ENCODE peak calls at places on chromosomes 6 and 20, in five cellular contexts. Z is esophagus squamous epithelium, A is cardiac muscle cell, F is upper lobe of right lung, J is OCI-LY7. E is an unnamed sample.

GRCh38 chr6:165889636-165890403 is 226.8 kb upstream of the PDE10A start:
- DNase-seq in F (no peak), Z (no peak), J (peak; percentile 25), A (peak; percentile 63), E (no peak)

GRCh38 chr6:30154709-30155521 is 6.1 kb downstream of the TRIM10 start:
- DNase-seq in F (no peak), J (no peak), Z (no peak), A (no peak), E (no peak)

GRCh38 chr20:62553136-62553837 is 77.5 kb upstream of the GATA5 start:
- DNase-seq in Z (no peak), F (no peak), J (no peak), A (no peak), E (no peak)

GRCh38 chr6:117317261-117317660 is 51.9 kb downstream of the VGLL2 start:
- DNase-seq in A (peak; percentile 31), Z (no peak), F (no peak), J (peak; percentile 1), E (no peak)

GRCh38 chr6:53347921-53348435 is 772 bp downstream of the ELOVL5 start:
- DNase-seq in F (peak; percentile 86), J (peak; percentile 62), A (peak; percentile 78), Z (no peak), E (peak; percentile 77)

GRCh38 chr20:49821850-49822249 is 9.2 kb downstream of the SLC9A8 start:
- DNase-seq in J (peak; percentile 64), A (no peak), Z (no peak), F (no peak), E (no peak)

GRCh38 chr20:4925842-4926530 is 75.3 kb downstream of the SLC23A2 start:
- DNase-seq in A (no peak), J (no peak), F (no peak), Z (no peak), E (peak; percentile 70)

GRCh38 chr6:46184114-46184513 is 13.3 kb upstream of the ENPP5 start:
- DNase-seq in J (no peak), F (no peak), Z (no peak), A (no peak), E (no peak)

GRCh38 chr6:8131265-8131897 is 29.0 kb upstream of the EEF1E1 start:
- DNase-seq in A (peak; percentile 81), Z (no peak), F (no peak), J (peak; percentile 49), E (no peak)

GRCh38 chr6:69390125-69390524 is 406.7 kb downstream of the LMBRD1 start:
- DNase-seq in Z (no peak), A (no peak), J (no peak), F (no peak), E (no peak)

GRCh38 chr20:21521596-21522478 is 8.0 kb upstream of the NKX2-2 start:
- DNase-seq in J (no peak), F (no peak), Z (no peak), A (no peak), E (no peak)

GRCh38 chr6:73610444-73611275 is 43.1 kb downstream of the SLC17A5 start:
- DNase-seq in A (peak; percentile 43), J (peak; percentile 51), F (no peak), Z (no peak), E (no peak)

GRCh38 chr6:150666071-150666470 is 66.4 kb downstream of the PLEKHG1 start:
- DNase-seq in F (no peak), J (no peak), Z (no peak), A (no peak), E (no peak)

GRCh38 chr6:150664091-150664490 is 64.4 kb downstream of the PLEKHG1 start:
- DNase-seq in Z (no peak), J (no peak), A (no peak), F (no peak), E (no peak)

GRCh38 chr6:150668882-150669476 is 69.3 kb downstream of the PLEKHG1 start:
- DNase-seq in Z (no peak), F (no peak), J (no peak), A (no peak), E (no peak)

GRCh38 chr6:150670311-150670710 is 70.6 kb downstream of the PLEKHG1 start:
- DNase-seq in Z (no peak), A (no peak), J (no peak), F (no peak), E (no peak)

DNA sequence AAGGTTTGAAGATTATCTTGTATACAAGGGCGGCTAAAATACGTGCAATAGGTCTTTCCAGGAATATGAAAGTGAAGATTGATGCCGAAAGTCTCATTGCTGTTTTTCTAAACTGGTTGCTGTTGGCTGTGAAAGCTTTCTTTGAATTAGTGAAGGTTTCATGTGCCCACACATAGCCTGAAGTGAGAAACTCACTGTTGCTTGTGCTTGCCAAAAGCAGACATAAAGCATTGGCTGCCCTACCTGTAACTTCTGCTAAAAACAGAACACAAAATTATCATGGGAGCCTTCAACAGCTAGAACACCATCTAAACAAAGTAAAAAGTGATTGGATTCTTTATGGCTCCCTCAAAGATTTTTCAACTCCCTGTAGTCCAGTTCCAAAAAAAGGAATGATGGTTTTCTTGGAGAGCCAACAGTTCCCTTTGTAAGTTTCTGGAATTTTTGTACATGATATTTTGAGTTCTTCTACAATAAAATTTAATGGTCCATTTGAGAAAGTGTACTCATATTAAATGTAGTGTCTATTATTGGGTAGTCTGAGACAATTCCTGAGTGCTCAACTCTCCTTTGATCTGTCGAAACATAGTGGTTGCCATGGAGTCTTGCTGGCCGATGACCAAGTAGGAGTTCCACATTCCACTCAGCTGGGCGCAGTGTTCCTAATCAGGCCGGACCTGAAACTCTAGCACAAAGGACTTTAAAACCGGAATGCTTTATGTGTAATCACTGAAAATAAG is 68.5 kb downstream of the PLEKHG1 start:
- DNase-seq in F (peak; percentile 84), Z (no peak), J (no peak), A (peak; percentile 93), E (peak; percentile 89)
- H3K4me1 ChIP-seq in F (peaks cover 28% of the 10 kb centered on the region), Z (peaks cover 53% of the 10 kb centered on the region), J (no peaks in the 10 kb centered on the region), A (peaks cover 18% of the 10 kb centered on the region), E (peaks cover 8% of the 10 kb centered on the region)

DNA sequence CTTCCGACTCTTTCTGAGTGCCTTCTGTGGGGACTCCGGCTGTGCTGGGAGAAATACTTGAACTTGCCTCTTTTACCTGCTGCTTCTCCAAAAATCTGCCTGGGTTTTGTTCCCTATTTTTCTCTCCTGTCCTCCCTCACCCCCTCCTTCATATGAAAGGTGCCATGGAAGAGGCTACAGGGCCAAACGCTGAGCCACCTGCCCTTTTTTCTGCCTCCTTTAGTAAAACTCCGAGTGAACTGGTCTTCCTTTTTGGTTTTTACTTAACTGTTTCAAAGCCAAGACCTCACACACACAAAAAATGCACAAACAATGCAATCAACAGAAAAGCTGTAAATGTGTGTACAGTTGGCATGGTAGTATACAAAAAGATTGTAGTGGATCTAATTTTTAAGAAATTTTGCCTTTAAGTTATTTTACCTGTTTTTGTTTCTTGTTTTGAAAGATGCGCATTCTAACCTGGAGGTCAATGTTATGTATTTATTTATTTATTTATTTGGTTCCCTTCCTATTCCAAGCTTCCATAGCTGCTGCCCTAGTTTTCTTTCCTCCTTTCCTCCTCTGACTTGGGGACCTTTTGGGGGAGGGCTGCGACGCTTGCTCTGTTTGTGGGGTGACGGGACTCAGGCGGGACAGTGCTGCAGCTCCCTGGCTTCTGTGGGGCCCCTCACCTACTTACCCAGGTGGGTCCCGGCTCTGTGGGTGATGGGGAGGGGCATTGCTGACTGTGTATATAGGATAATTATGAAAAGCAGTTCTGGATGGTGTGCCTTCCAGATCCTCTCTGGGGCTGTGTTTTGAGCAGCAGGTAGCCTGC is 4.8 kb downstream of the PIM1 start:
- DNase-seq in J (no peak), Z (no peak), F (no peak), A (no peak), E (no peak)
- H3K27ac ChIP-seq in J (no peak overlapping the region), Z (peak overlapping the region; percentile 98), F (peak overlapping the region; percentile 69), A (no peak overlapping the region), E (peak overlapping the region; percentile 56)

GRCh38 chr6:164419099-164419498 is 890.3 kb downstream of the C6orf118 start:
- DNase-seq in A (no peak), F (no peak), Z (no peak), J (no peak), E (no peak)

GRCh38 chr6:164417537-164417936 is 891.9 kb downstream of the C6orf118 start:
- DNase-seq in A (peak; percentile 12), F (no peak), J (no peak), Z (no peak), E (no peak)

GRCh38 chr6:164412566-164412965 is 896.8 kb downstream of the C6orf118 start:
- DNase-seq in Z (no peak), J (no peak), A (no peak), F (no peak), E (no peak)

GRCh38 chr6:164414695-164415094 is 894.7 kb downstream of the C6orf118 start:
- DNase-seq in Z (no peak), A (no peak), F (no peak), J (no peak), E (no peak)

DNA sequence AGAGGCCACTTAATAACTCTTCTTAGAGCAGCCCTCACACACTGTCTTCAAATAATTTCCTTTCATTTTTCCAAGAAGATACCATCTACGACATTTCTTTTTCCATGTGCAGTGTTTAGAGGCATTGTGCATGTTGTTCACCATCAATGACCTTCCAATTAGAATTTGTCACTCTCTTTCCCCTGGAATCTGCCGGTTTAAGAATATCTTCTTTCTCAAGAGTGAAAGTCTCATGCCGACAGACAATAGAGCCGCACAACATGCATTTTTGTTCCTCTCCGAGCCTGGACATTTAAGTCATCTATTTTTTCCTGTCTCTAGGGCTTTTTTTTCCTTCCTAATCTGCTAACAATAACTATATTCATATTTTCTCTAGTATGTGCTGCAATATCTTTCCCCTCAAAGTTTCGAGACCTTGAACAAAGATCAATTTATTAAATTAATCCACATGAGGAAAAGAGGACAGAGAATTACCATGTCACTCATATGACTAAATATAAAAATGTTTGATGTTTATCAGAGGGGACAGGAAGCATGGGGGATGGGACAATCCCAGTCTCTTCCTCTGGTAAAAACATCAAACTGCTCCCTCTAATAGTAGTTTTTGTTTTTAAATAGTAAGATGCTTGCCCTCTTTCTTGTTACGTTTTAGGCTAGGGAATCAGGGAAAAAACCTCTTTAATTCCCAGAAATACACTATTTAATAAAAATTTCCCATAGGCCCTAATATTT is 893.4 kb downstream of the C6orf118 start:
- DNase-seq in J (no peak), A (no peak), F (no peak), Z (no peak), E (no peak)
- H3K4me3 ChIP-seq in J (no peak overlapping the region), A (no peak overlapping the region), F (no peak overlapping the region), Z (no peak overlapping the region), E (peak overlapping the region; percentile 43)

DNA sequence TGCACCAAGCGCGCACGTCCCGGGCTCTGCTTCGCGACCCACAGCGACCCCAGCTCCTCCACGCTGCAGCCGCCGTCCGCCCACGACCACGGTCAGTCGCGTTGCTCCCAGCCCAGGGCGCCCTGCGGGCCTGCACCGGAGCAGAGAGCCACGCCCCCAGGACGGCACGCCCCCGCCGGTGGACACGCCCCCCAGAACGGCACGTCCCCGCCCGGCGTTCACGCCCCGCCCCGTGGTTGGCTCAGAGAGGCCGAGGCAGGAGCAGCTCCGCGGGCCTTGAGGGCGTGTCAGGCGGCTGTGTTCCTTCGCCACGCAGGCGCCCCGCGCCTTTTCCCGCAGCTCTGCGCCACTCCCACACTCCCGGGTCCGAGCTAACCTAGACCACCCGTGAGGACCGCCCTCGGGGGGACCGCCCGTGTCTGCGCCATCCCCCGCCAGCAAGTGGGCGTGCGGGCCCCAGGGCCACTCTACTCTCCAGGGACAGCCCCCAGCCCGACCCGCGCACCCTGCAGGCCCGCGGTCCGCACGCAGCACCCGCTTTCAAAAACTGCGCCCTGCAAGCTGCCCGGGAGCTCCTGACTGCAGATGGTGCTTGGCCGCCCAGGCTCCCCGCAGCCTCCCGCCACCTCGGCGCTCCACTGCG is at the start of gene RNASET2:
- DNase-seq in A (peak; percentile 95), Z (peak; percentile 81), F (peak; percentile 99), J (peak; percentile 93), E (peak; percentile 97)
- H3K4me1 ChIP-seq in A (no peaks in the 10 kb centered on the region), Z (peaks cover 51% of the 10 kb centered on the region), F (peaks cover 23% of the 10 kb centered on the region), J (peaks cover 74% of the 10 kb centered on the region), E (peaks cover 4% of the 10 kb centered on the region)